ENCODE peak calls at places on chromosomes 7 and 10, in seven cellular contexts. C, G, M, H, Y, R and I are unnamed samples.

GRCh38 chr7:99380032-99380822 is 5.7 kb downstream of the ARPC1B start:
- DNase-seq in C (no peak), G (no peak), M (peak), H (no peak), Y (no peak), R (peak), I (no peak)

GRCh38 chr7:46932656-46933424 is 649.1 kb downstream of the TNS3 start:
- DNase-seq in C (peak), G (no peak), M (no peak), H (no peak), Y (no peak), R (no peak), I (no peak)

GRCh38 chr10:44990302-44990655 is 10.4 kb upstream of the ZNF22 start:
- DNase-seq in C (no peak), G (no peak), M (no peak), H (peak), Y (peak), R (peak), I (no peak)

GRCh38 chr7:74412061-74412460 is 41.6 kb upstream of the GTF2IRD1 start:
- DNase-seq in C (no peak), G (no peak), M (no peak), H (no peak), Y (no peak), R (peak), I (no peak)

GRCh38 chr7:148883233-148884048 is 650 bp downstream of the EZH2 start:
- DNase-seq in C (peak), G (no peak), M (no peak), H (peak), Y (no peak), R (peak), I (no peak)

GRCh38 chr7:76089865-76090495 is 42.1 kb downstream of the MDH2 start:
- DNase-seq in C (no peak), G (no peak), M (peak), H (no peak), Y (no peak), R (no peak), I (peak)

GRCh38 chr7:27704407-27705199 is 35.4 kb upstream of the TAX1BP1 start:
- DNase-seq in C (no peak), G (no peak), M (no peak), H (no peak), Y (no peak), R (no peak), I (no peak)

GRCh38 chr10:115093776-115094361 is 704 bp downstream of the ATRNL1 start:
- DNase-seq in C (peak), G (no peak), M (no peak), H (peak), Y (no peak), R (no peak), I (peak)

GRCh38 chr10:132506711-132507466 is 30.7 kb upstream of the INPP5A start:
- DNase-seq in C (no peak), G (no peak), M (no peak), H (no peak), Y (no peak), R (no peak), I (no peak)

GRCh38 chr10:70602665-70603438 is at the start of gene PRF1:
- DNase-seq in C (no peak), G (no peak), M (no peak), H (peak), Y (peak), R (peak), I (no peak)

GRCh38 chr10:483266-483665 is 206.2 kb downstream of the DIP2C start:
- DNase-seq in C (no peak), G (no peak), M (no peak), H (peak), Y (no peak), R (no peak), I (no peak)

GRCh38 chr10:117240730-117241529 is at the start of gene SLC18A2:
- DNase-seq in C (peak), G (no peak), M (no peak), H (peak), Y (no peak), R (peak), I (no peak)

GRCh38 chr10:47050618-47051455 is 139.6 kb downstream of the PTPN20 start:
- DNase-seq in C (no peak), G (no peak), M (no peak), H (no peak), Y (no peak), R (no peak), I (no peak)

GRCh38 chr10:88316292-88316861 is 266.7 kb downstream of the RNLS start:
- DNase-seq in C (no peak), G (no peak), M (no peak), H (no peak), Y (no peak), R (no peak), I (no peak)

GRCh38 chr10:96720422-96721206 is at the start of gene PIK3AP1:
- DNase-seq in C (peak), G (no peak), M (no peak), H (peak), Y (no peak), R (peak), I (no peak)

GRCh38 chr10:119802068-119802538 is 70.5 kb downstream of the MCMBP start:
- DNase-seq in C (no peak), G (no peak), M (no peak), H (no peak), Y (no peak), R (no peak), I (no peak)

GRCh38 chr10:22185586-22185985 is 32.2 kb downstream of the EBLN1 start:
- DNase-seq in C (no peak), G (no peak), M (no peak), H (no peak), Y (no peak), R (no peak), I (no peak)

GRCh38 chr10:22180724-22181123 is 37.1 kb downstream of the EBLN1 start:
- DNase-seq in C (no peak), G (no peak), M (no peak), H (no peak), Y (no peak), R (no peak), I (no peak)

GRCh38 chr10:22183771-22184466 is 33.9 kb downstream of the EBLN1 start:
- DNase-seq in C (no peak), G (no peak), M (no peak), H (no peak), Y (no peak), R (no peak), I (peak)
- TF ChIP-seq JUND in C (no peak), G (no peak), M (no peak), H (no peak), Y (no peak), R (no peak), I (no peak)

DNA sequence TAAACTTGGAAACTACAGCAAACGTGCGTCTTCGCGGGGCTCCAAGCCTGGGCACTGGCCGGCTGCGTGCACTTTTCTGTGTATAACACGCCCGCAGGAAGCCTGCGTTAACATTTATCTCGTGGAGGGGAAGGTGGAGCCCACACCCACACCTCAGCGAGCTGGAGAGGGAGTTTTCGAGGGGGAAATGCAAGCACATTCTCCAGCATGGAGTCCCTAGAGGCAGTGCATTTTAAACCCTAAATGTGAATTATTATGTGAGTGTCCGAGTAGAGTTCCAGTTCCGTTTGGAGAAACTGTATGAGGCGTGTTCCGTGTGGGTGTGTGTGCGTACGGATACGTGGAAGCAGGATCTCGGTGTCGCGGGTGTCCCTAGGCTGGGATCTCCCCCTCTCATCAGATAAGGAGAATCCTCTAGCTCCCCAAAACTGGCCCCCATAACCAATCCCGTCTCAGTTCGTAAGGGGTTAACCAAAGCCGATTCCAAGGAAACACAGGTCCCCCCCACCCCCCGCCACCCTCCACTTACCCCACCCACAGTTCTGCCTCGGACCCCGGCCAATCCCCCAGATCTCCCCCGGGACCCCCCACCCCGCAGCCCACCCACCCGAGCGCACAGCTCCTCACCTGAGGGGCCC is 403 bp downstream of the CDK6 start:
- DNase-seq in C (peak), G (no peak), M (no peak), H (peak), Y (peak), R (peak), I (no peak)
- TF ChIP-seq JUND in C (no peak), G (no peak), M (no peak), H (no peak), Y (no peak), R (no peak), I (no peak)

GRCh38 chr7:100706672-100707311 is 871 bp downstream of the POP7 start:
- DNase-seq in C (peak), G (no peak), M (no peak), H (no peak), Y (peak), R (peak), I (no peak)

GRCh38 chr7:100710452-100710851 is 4.5 kb downstream of the POP7 start:
- DNase-seq in C (no peak), G (no peak), M (no peak), H (no peak), Y (no peak), R (no peak), I (no peak)

GRCh38 chr7:100708395-100708794 is 2.5 kb downstream of the POP7 start:
- DNase-seq in C (no peak), G (no peak), M (no peak), H (no peak), Y (no peak), R (no peak), I (no peak)

GRCh38 chr7:100705753-100706671 is at the start of gene POP7:
- DNase-seq in C (peak), G (peak), M (peak), H (peak), Y (peak), R (peak), I (peak)

DNA sequence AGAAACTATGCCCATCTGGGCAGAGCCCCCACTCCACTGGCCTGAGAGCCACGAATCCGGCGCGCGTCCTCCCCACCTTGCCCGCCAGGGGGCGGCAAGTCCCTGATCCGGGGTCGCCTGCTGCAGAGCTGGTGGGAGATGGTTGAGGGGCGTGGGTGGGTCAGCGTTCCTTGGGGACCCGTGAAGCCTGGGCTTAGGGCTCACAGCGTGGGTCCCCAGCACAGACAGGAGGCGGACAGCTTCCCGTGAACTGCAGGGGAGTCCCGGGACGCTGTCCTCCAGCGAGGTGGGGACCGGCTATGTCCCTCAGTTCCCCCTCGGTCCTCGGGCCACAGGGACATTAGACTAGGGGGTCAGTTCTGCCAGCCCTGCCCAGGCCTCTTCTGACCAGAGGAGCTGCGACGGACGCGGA is 574 bp upstream of the POP7 start:
- DNase-seq in C (peak), G (peak), M (peak), H (peak), Y (peak), R (peak), I (peak)
- TF ChIP-seq JUND in C (no peak), G (no peak), M (no peak), H (no peak), Y (no peak), R (no peak), I (no peak)

DNA sequence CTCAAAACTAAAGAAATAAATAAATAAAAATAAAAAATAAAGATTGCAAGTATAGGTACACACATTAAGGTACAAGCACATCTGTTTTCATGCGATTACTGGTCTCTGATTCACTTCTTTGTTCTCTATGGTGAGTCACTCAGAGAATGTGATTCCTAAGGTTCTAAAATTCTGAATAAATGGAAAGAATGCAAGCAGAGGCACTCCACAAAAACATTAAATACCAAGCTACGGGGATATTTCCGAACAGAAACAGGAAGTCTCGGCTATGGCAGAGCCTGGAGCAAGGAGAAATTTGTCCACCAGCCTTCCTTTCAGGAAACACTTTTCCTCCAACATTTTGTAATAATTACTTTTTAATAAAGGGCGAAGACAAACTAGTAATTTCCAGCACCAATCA is 1.4 kb downstream of the VOPP1 start:
- DNase-seq in C (no peak), G (no peak), M (no peak), H (no peak), Y (peak), R (no peak), I (no peak)
- TF ChIP-seq JUND in C (peak), G (no peak), M (no peak), H (no peak), Y (no peak), R (no peak), I (no peak)